ENCODE peak calls at places on chromosomes 3 and 15, in ten cellular contexts. Y is AG04450; M is CD4-positive, alpha-beta T cell; E is psoas muscle; N is H9; A is right cardiac atrium; T is ovary; F is GM23248; W is IMR-90; H is naive thymus-derived CD4-positive, alpha-beta T cell. B is an unnamed sample.

GRCh38 chr3:36540898-36541518 is 160.7 kb downstream of the STAC start:
- DNase-seq in F (peak), Y (no peak), A (no peak), T (no peak), H (no peak), N (peak), M (no peak), E (no peak), W (peak), B (no peak)

GRCh38 chr15:101028321-101028720 is 109.2 kb downstream of the LRRK1 start:
- DNase-seq in W (peak), E (no peak), A (no peak), Y (no peak), N (no peak), H (no peak), T (peak), F (no peak), M (no peak), B (no peak)

GRCh38 chr3:52221563-52222318 is 3.7 kb downstream of the TLR9 start:
- DNase-seq in A (peak), H (peak), Y (no peak), T (peak), W (no peak), F (no peak), E (no peak), M (peak), N (peak), B (peak)

GRCh38 chr3:146540236-146540635 is 4.2 kb downstream of the PLSCR1 start:
- DNase-seq in M (no peak), Y (no peak), F (no peak), T (no peak), W (no peak), E (no peak), H (no peak), A (no peak), N (no peak), B (no peak)

GRCh38 chr3:42703695-42704025 is 1.1 kb upstream of the HHATL start:
- DNase-seq in Y (no peak), H (no peak), M (no peak), F (no peak), A (no peak), T (no peak), W (no peak), N (peak), E (no peak), B (no peak)

GRCh38 chr15:88115529-88116152 is 140.9 kb downstream of the NTRK3 start:
- DNase-seq in T (no peak), M (no peak), N (no peak), W (no peak), F (no peak), Y (no peak), A (no peak), H (no peak), E (no peak), B (no peak)

GRCh38 chr15:23472033-23472432 is 25.0 kb upstream of the GOLGA6L2 start:
- DNase-seq in W (no peak), H (no peak), A (no peak), Y (no peak), N (no peak), M (no peak), T (no peak), F (no peak), E (no peak), B (no peak)

GRCh38 chr15:60507596-60508424 is 28.9 kb upstream of the ICE2 start:
- DNase-seq in Y (peak), M (peak), E (no peak), H (peak), N (peak), W (peak), T (no peak), F (peak), A (no peak), B (peak)

GRCh38 chr15:41207687-41208448 is 22.7 kb downstream of the EXD1 start:
- DNase-seq in F (peak), N (no peak), W (peak), Y (peak), T (no peak), M (no peak), E (no peak), H (no peak), A (no peak), B (no peak)

DNA sequence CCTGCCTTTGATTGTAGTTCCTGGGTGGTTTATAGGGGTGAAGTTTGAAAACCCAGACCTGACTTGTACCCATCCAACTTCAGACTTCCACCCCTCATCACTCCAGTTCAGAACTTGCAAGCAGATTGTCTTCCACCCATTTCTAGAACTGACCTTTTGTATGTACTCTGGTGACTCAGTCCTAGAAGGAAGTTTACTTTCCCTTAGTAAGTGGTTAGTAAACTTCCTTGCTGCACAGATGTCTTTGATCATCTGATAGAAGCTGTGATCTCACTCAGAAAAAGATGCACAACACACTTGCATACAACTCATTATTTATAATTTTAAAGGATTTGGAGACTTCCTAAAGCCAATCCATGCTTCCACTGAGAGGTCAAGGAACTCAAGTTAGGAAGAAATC is 368.0 kb downstream of the MFSD1 start:
- DNase-seq in F (peak), T (no peak), Y (peak), A (no peak), W (peak), N (no peak), H (no peak), E (no peak), M (no peak), B (no peak)
- H3K27ac ChIP-seq in F (peak), T (no peak), Y (no peak), A (no peak), W (no peak), N (no peak), H (no peak), E (no peak), M (no peak), B (no peak)

GRCh38 chr3:129315386-129315991 is 36.8 kb downstream of the HMCES start:
- DNase-seq in N (no peak), H (peak), E (peak), W (peak), F (peak), A (peak), T (peak), Y (no peak), M (peak), B (peak)

GRCh38 chr3:129318921-129319320 is 40.3 kb downstream of the HMCES start:
- DNase-seq in M (no peak), H (no peak), T (no peak), E (peak), W (no peak), N (no peak), Y (no peak), F (no peak), A (no peak), B (no peak)

GRCh38 chr3:129316121-129317013 is 37.7 kb downstream of the HMCES start:
- DNase-seq in M (peak), E (peak), H (peak), F (peak), W (peak), Y (no peak), N (peak), A (peak), T (peak), B (peak)

GRCh38 chr3:129317876-129318275 is 39.2 kb downstream of the HMCES start:
- DNase-seq in H (no peak), F (no peak), T (no peak), M (no peak), E (peak), Y (no peak), W (no peak), N (no peak), A (no peak), B (peak)

GRCh38 chr3:129317014-129317771 is 38.5 kb downstream of the HMCES start:
- DNase-seq in A (peak), N (no peak), Y (no peak), W (no peak), F (no peak), E (peak), M (no peak), T (peak), H (no peak), B (no peak)
- H3K27ac ChIP-seq in A (no peak), N (no peak), Y (peak), W (peak), F (peak), E (peak), M (no peak), T (peak), H (peak), B (peak)

GRCh38 chr3:72483554-72484104 is 364.6 kb downstream of the SHQ1 start:
- DNase-seq in N (no peak), M (no peak), T (no peak), A (no peak), W (no peak), E (no peak), H (no peak), Y (no peak), F (no peak), B (no peak)
- H3K27ac ChIP-seq in N (no peak), M (no peak), T (no peak), A (no peak), W (no peak), E (peak), H (no peak), Y (no peak), F (peak), B (no peak)

DNA sequence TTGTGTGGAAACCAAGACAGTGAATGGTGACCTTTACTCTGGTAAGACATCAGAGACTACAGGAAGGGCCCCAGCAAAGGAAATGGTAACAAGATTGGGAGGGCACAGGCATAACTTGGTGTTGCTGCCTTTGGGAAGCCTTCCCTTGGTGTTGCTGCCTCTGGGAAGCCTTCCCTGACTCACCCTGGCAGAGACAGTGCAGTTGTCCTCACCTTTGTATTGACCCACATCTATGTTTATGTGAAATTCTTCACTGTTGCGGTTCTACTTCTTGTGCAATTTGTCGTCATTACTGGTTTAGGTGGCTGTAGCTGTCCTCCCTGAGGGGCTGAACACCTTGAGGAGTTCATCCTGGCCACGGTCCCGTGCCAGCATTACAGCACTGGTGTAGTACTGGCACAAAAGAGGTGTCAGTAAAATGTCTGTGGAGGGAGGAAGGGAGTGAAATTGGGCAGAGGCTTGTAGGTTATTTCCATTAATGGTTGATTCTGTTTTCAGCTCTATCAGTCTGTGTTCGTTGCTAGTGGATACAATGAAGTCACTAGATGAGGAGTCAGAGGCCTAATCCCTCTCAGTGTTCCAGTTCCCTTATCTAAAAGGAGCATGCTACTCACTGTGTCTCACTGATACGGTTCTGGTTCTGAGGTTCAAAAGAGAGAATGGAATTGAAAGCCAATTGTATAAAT is 21.6 kb downstream of the IFT122 start:
- DNase-seq in T (no peak), H (no peak), N (no peak), A (peak), W (peak), F (peak), E (no peak), M (no peak), Y (no peak), B (peak)
- H3K27ac ChIP-seq in T (no peak), H (no peak), N (no peak), A (peak), W (no peak), F (peak), E (no peak), M (no peak), Y (no peak), B (peak)

GRCh38 chr3:184236033-184236410 is 6.6 kb downstream of the VWA5B2 start:
- DNase-seq in F (no peak), H (no peak), Y (no peak), T (no peak), A (no peak), M (no peak), N (no peak), E (no peak), W (no peak), B (no peak)
- H3K27ac ChIP-seq in F (no peak), H (no peak), Y (no peak), T (no peak), A (no peak), M (no peak), N (no peak), E (no peak), W (no peak), B (no peak)

GRCh38 chr15:81120069-81120468 is 14.0 kb upstream of the CFAP161 start:
- DNase-seq in E (no peak), T (no peak), M (no peak), Y (no peak), N (no peak), A (no peak), W (no peak), H (no peak), F (no peak), B (no peak)
- H3K27ac ChIP-seq in E (no peak), T (no peak), M (no peak), Y (no peak), N (no peak), A (no peak), W (no peak), H (no peak), F (no peak), B (no peak)

GRCh38 chr15:63196846-63197245 is 7.4 kb downstream of the RAB8B start:
- DNase-seq in Y (no peak), T (no peak), W (no peak), H (no peak), F (no peak), M (no peak), A (no peak), E (no peak), N (no peak), B (no peak)
- H3K27ac ChIP-seq in Y (no peak), T (no peak), W (no peak), H (peak), F (no peak), M (no peak), A (peak), E (no peak), N (no peak), B (no peak)

DNA sequence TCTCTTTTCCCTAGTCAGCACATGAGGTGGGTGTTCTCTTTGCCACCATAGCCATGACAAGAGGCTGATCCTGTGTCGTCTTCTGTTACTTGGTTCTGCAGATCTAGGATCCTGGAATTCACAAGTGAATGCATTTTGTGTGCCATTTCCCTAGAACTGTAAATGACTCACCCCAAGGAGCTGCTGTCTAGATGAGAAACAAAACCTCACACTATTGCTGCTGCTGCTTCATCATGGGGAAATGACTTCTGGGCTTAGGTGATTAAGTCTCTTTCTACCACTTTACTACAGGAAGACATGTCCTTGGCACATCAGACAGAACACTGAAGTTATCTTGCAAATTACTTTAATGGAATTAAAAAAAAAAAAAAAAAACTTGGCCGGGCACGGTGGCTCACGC is 54.9 kb downstream of the SLCO3A1 start:
- DNase-seq in N (no peak), A (no peak), E (no peak), H (no peak), Y (peak), F (peak), W (peak), M (no peak), T (no peak), B (no peak)
- H3K27ac ChIP-seq in N (no peak), A (no peak), E (no peak), H (no peak), Y (no peak), F (no peak), W (no peak), M (no peak), T (no peak), B (no peak)

GRCh38 chr3:138803006-138803653 is 31.6 kb downstream of the PIK3CB start:
- DNase-seq in M (no peak), T (no peak), E (no peak), W (peak), F (no peak), N (no peak), H (no peak), Y (no peak), A (no peak), B (no peak)
- H3K27ac ChIP-seq in M (no peak), T (no peak), E (no peak), W (no peak), F (no peak), N (no peak), H (no peak), Y (no peak), A (no peak), B (no peak)

B was measured in heart left ventricle.